ENCODE peak calls at places on chromosomes 1 and 21, in eight cellular contexts. One of them, this sample, is unnamed. For H3K4me1 and H3K36me3, the result is how much of the 10 kb centered on the place peaks cover.

GRCh38 chr1:154328318-154329151 is 3.2 kb downstream of the ATP8B2 start:
- DNase-seq in neuronal stem cell: no peak
- DNase-seq in PC-3: peak
- DNase-seq in CD8-positive, alpha-beta T cell: peak
- DNase-seq in lower lobe of right lung: peak
- DNase-seq in suprapubic skin: peak
- DNase-seq in right atrium auricular region: peak
- DNase-seq in tibial artery: peak
- DNase-seq in this sample: no peak

GRCh38 chr1:178942285-178943218 is 71.7 kb upstream of the ANGPTL1 start:
- DNase-seq in PC-3: no peak
- DNase-seq in neuronal stem cell: no peak
- DNase-seq in suprapubic skin: no peak
- DNase-seq in CD8-positive, alpha-beta T cell: no peak
- DNase-seq in lower lobe of right lung: no peak
- DNase-seq in right atrium auricular region: peak
- DNase-seq in tibial artery: peak
- DNase-seq in this sample: no peak

GRCh38 chr21:46050651-46051378 is 47.1 kb upstream of the COL6A2 start:
- DNase-seq in PC-3: no peak
- DNase-seq in right atrium auricular region: peak
- DNase-seq in suprapubic skin: no peak
- DNase-seq in neuronal stem cell: no peak
- DNase-seq in lower lobe of right lung: peak
- DNase-seq in CD8-positive, alpha-beta T cell: no peak
- DNase-seq in tibial artery: no peak
- DNase-seq in this sample: no peak

GRCh38 chr1:211549092-211549749 is 29.7 kb downstream of the SLC30A1 start:
- DNase-seq in neuronal stem cell: no peak
- DNase-seq in right atrium auricular region: no peak
- DNase-seq in PC-3: no peak
- DNase-seq in tibial artery: peak
- DNase-seq in CD8-positive, alpha-beta T cell: no peak
- DNase-seq in suprapubic skin: peak
- DNase-seq in lower lobe of right lung: no peak
- DNase-seq in this sample: no peak

GRCh38 chr1:87279201-87279860 is 49.3 kb upstream of the LMO4 start:
- DNase-seq in neuronal stem cell: no peak
- DNase-seq in suprapubic skin: no peak
- DNase-seq in CD8-positive, alpha-beta T cell: no peak
- DNase-seq in PC-3: no peak
- DNase-seq in tibial artery: no peak
- DNase-seq in lower lobe of right lung: no peak
- DNase-seq in right atrium auricular region: peak
- DNase-seq in this sample: no peak

GRCh38 chr1:217138839-217139466 is 415.7 kb upstream of the ESRRG start:
- DNase-seq in lower lobe of right lung: no peak
- DNase-seq in CD8-positive, alpha-beta T cell: no peak
- DNase-seq in suprapubic skin: no peak
- DNase-seq in tibial artery: no peak
- DNase-seq in PC-3: no peak
- DNase-seq in right atrium auricular region: no peak
- DNase-seq in neuronal stem cell: peak
- DNase-seq in this sample: no peak

GRCh38 chr1:51518730-51519047 is 377 bp downstream of the EPS15 start:
- DNase-seq in CD8-positive, alpha-beta T cell: peak
- DNase-seq in neuronal stem cell: no peak
- DNase-seq in lower lobe of right lung: peak
- DNase-seq in suprapubic skin: peak
- DNase-seq in right atrium auricular region: no peak
- DNase-seq in PC-3: peak
- DNase-seq in tibial artery: peak
- DNase-seq in this sample: no peak

GRCh38 chr21:44874497-44875331 is 1.2 kb upstream of the PTTG1IP start:
- DNase-seq in lower lobe of right lung: peak
- DNase-seq in tibial artery: peak
- DNase-seq in right atrium auricular region: peak
- DNase-seq in PC-3: peak
- DNase-seq in neuronal stem cell: no peak
- DNase-seq in CD8-positive, alpha-beta T cell: peak
- DNase-seq in suprapubic skin: no peak
- DNase-seq in this sample: no peak

GRCh38 chr1:8472668-8473067 is 154.8 kb downstream of the SLC45A1 start:
- DNase-seq in neuronal stem cell: no peak
- DNase-seq in PC-3: no peak
- DNase-seq in suprapubic skin: no peak
- DNase-seq in CD8-positive, alpha-beta T cell: peak
- DNase-seq in right atrium auricular region: no peak
- DNase-seq in lower lobe of right lung: no peak
- DNase-seq in tibial artery: no peak
- DNase-seq in this sample: no peak

GRCh38 chr1:170273556-170274501 is 128.1 kb downstream of the NTMT2 start:
- DNase-seq in lower lobe of right lung: no peak
- DNase-seq in right atrium auricular region: no peak
- DNase-seq in PC-3: no peak
- DNase-seq in CD8-positive, alpha-beta T cell: no peak
- DNase-seq in tibial artery: peak
- DNase-seq in neuronal stem cell: no peak
- DNase-seq in suprapubic skin: no peak
- DNase-seq in this sample: no peak

GRCh38 chr1:156167536-156167935 is 14.2 kb downstream of the SEMA4A start:
- DNase-seq in neuronal stem cell: no peak
- DNase-seq in PC-3: no peak
- DNase-seq in lower lobe of right lung: peak
- DNase-seq in right atrium auricular region: no peak
- DNase-seq in tibial artery: no peak
- DNase-seq in suprapubic skin: no peak
- DNase-seq in CD8-positive, alpha-beta T cell: no peak
- DNase-seq in this sample: peak

GRCh38 chr1:106747791-106748190 is 308.7 kb upstream of the PRMT6 start:
- DNase-seq in neuronal stem cell: no peak
- DNase-seq in lower lobe of right lung: no peak
- DNase-seq in tibial artery: no peak
- DNase-seq in suprapubic skin: no peak
- DNase-seq in CD8-positive, alpha-beta T cell: no peak
- DNase-seq in right atrium auricular region: no peak
- DNase-seq in PC-3: no peak
- DNase-seq in this sample: no peak

GRCh38 chr1:183030053-183030452 is 6.8 kb downstream of the LAMC1 start:
- DNase-seq in tibial artery: no peak
- DNase-seq in CD8-positive, alpha-beta T cell: no peak
- DNase-seq in PC-3: peak
- DNase-seq in suprapubic skin: no peak
- DNase-seq in right atrium auricular region: no peak
- DNase-seq in neuronal stem cell: no peak
- DNase-seq in lower lobe of right lung: no peak
- DNase-seq in this sample: no peak

GRCh38 chr1:183029591-183030000 is 6.4 kb downstream of the LAMC1 start:
- DNase-seq in neuronal stem cell: no peak
- DNase-seq in lower lobe of right lung: no peak
- DNase-seq in PC-3: peak
- DNase-seq in tibial artery: no peak
- DNase-seq in CD8-positive, alpha-beta T cell: no peak
- DNase-seq in suprapubic skin: no peak
- DNase-seq in right atrium auricular region: no peak
- DNase-seq in this sample: no peak

GRCh38 chr1:183034682-183035081 is 11.5 kb downstream of the LAMC1 start:
- DNase-seq in right atrium auricular region: no peak
- DNase-seq in neuronal stem cell: no peak
- DNase-seq in CD8-positive, alpha-beta T cell: no peak
- DNase-seq in PC-3: no peak
- DNase-seq in tibial artery: no peak
- DNase-seq in suprapubic skin: no peak
- DNase-seq in lower lobe of right lung: no peak
- DNase-seq in this sample: peak

GRCh38 chr1:183033205-183033604 is 10.0 kb downstream of the LAMC1 start:
- DNase-seq in tibial artery: no peak
- DNase-seq in PC-3: peak
- DNase-seq in lower lobe of right lung: no peak
- DNase-seq in neuronal stem cell: no peak
- DNase-seq in right atrium auricular region: no peak
- DNase-seq in CD8-positive, alpha-beta T cell: peak
- DNase-seq in suprapubic skin: no peak
- DNase-seq in this sample: no peak

DNA sequence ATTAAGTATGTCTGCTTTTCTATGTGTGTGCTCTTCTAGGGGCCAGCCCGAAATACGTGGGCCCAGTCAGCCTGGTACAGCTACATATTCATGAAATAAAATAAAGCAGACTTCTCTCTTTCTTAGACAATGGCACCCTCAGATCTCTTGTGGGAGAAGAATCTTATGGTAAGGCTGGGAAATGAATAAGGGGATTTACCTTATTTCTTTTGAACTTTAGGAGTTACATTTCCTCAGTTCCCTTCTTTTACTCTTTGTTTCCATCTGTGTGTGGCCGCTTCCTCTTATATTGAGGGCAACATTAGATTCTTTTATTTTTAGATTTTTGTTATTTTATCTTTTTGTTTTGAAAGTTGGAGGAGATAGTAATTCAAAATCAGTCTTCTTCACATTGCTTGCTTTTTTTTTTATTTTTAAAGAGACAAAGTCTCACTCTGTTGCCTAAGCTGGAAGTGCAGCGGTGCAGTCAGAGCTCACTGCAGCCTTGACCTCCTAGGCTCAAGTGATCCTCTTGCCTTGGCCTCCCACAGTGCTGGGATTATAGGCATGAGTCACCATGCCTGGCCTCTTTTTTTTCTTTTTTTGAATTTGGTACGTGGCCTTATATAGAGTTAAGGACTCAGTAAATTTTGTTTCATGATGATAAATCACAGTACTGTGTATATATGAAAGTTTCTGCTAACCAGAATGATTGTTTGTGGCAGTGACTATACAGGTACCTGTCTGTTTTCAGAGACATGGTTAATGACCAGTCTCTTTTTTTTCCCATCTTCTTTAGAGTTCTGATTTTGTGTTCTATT is 9.1 kb downstream of the LAMC1 start:
- DNase-seq in tibial artery: no peak
- DNase-seq in PC-3: peak
- DNase-seq in suprapubic skin: no peak
- DNase-seq in CD8-positive, alpha-beta T cell: no peak
- DNase-seq in lower lobe of right lung: no peak
- DNase-seq in neuronal stem cell: no peak
- DNase-seq in right atrium auricular region: no peak
- DNase-seq in this sample: no peak
- H3K4me1 ChIP-seq in tibial artery: under half
- H3K4me1 ChIP-seq in PC-3: half or more
- H3K4me1 ChIP-seq in suprapubic skin: under half
- H3K4me1 ChIP-seq in CD8-positive, alpha-beta T cell: under half
- H3K4me1 ChIP-seq in lower lobe of right lung: half or more
- H3K4me1 ChIP-seq in neuronal stem cell: under half
- H3K4me1 ChIP-seq in right atrium auricular region: under half
- H3K4me1 ChIP-seq in this sample: under half

GRCh38 chr1:4176841-4177240 is 276.8 kb upstream of the C1orf174 start:
- DNase-seq in suprapubic skin: peak
- DNase-seq in CD8-positive, alpha-beta T cell: no peak
- DNase-seq in neuronal stem cell: no peak
- DNase-seq in tibial artery: no peak
- DNase-seq in PC-3: no peak
- DNase-seq in lower lobe of right lung: no peak
- DNase-seq in right atrium auricular region: peak
- DNase-seq in this sample: no peak
- H3K4me3 ChIP-seq in suprapubic skin: no peak
- H3K4me3 ChIP-seq in CD8-positive, alpha-beta T cell: no peak
- H3K4me3 ChIP-seq in neuronal stem cell: no peak
- H3K4me3 ChIP-seq in tibial artery: no peak
- H3K4me3 ChIP-seq in PC-3: no peak
- H3K4me3 ChIP-seq in lower lobe of right lung: no peak
- H3K4me3 ChIP-seq in right atrium auricular region: no peak
- H3K4me3 ChIP-seq in this sample: no peak

GRCh38 chr1:150066838-150067183 is 765 bp upstream of the VPS45 start:
- DNase-seq in suprapubic skin: no peak
- DNase-seq in PC-3: no peak
- DNase-seq in CD8-positive, alpha-beta T cell: peak
- DNase-seq in neuronal stem cell: no peak
- DNase-seq in tibial artery: peak
- DNase-seq in lower lobe of right lung: peak
- DNase-seq in right atrium auricular region: no peak
- DNase-seq in this sample: no peak
- H3K36me3 ChIP-seq in suprapubic skin: under half
- H3K36me3 ChIP-seq in PC-3: under half
- H3K36me3 ChIP-seq in CD8-positive, alpha-beta T cell: under half
- H3K36me3 ChIP-seq in neuronal stem cell: under half
- H3K36me3 ChIP-seq in tibial artery: under half
- H3K36me3 ChIP-seq in lower lobe of right lung: under half
- H3K36me3 ChIP-seq in right atrium auricular region: under half
- H3K36me3 ChIP-seq in this sample: under half

DNA sequence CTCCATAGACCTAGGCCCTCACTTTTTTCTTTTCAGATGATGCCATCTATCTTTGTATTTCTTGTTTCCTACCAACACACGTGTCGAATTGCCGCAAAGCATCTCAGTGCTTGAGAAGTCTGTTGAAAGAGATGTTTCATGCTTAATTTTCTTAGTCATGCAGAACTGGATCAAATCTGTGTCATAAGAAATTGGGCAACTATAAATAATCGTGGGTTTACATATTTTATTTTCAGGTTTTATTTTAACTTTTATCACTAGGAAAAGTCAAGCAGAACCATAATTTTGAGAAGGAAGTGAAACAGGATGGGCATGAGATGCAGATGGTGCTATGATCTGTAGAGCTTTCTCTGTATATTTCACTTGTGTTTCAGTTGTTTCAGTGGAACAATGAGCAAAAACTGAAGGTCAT is 199.3 kb downstream of the S1PR1 start:
- DNase-seq in suprapubic skin: no peak
- DNase-seq in right atrium auricular region: no peak
- DNase-seq in PC-3: no peak
- DNase-seq in tibial artery: no peak
- DNase-seq in lower lobe of right lung: no peak
- DNase-seq in neuronal stem cell: no peak
- DNase-seq in CD8-positive, alpha-beta T cell: no peak
- DNase-seq in this sample: no peak
- H3K4me1 ChIP-seq in suprapubic skin: under half
- H3K4me1 ChIP-seq in right atrium auricular region: under half
- H3K4me1 ChIP-seq in PC-3: under half
- H3K4me1 ChIP-seq in tibial artery: under half
- H3K4me1 ChIP-seq in lower lobe of right lung: under half
- H3K4me1 ChIP-seq in neuronal stem cell: under half
- H3K4me1 ChIP-seq in CD8-positive, alpha-beta T cell: under half
- H3K4me1 ChIP-seq in this sample: under half

GRCh38 chr21:29305561-29305960 is 6.8 kb downstream of the BACH1 start:
- DNase-seq in lower lobe of right lung: no peak
- DNase-seq in right atrium auricular region: no peak
- DNase-seq in suprapubic skin: no peak
- DNase-seq in PC-3: no peak
- DNase-seq in neuronal stem cell: no peak
- DNase-seq in CD8-positive, alpha-beta T cell: no peak
- DNase-seq in tibial artery: no peak
- DNase-seq in this sample: no peak
- H3K4me3 ChIP-seq in lower lobe of right lung: no peak
- H3K4me3 ChIP-seq in right atrium auricular region: no peak
- H3K4me3 ChIP-seq in suprapubic skin: no peak
- H3K4me3 ChIP-seq in PC-3: no peak
- H3K4me3 ChIP-seq in neuronal stem cell: no peak
- H3K4me3 ChIP-seq in CD8-positive, alpha-beta T cell: no peak
- H3K4me3 ChIP-seq in tibial artery: no peak
- H3K4me3 ChIP-seq in this sample: no peak

GRCh38 chr1:220139966-220140365 is 46.0 kb downstream of the IARS2 start:
- DNase-seq in right atrium auricular region: no peak
- DNase-seq in CD8-positive, alpha-beta T cell: no peak
- DNase-seq in PC-3: no peak
- DNase-seq in tibial artery: no peak
- DNase-seq in neuronal stem cell: no peak
- DNase-seq in suprapubic skin: no peak
- DNase-seq in lower lobe of right lung: no peak
- DNase-seq in this sample: no peak
- H3K36me3 ChIP-seq in right atrium auricular region: under half
- H3K36me3 ChIP-seq in CD8-positive, alpha-beta T cell: under half
- H3K36me3 ChIP-seq in PC-3: half or more
- H3K36me3 ChIP-seq in tibial artery: under half
- H3K36me3 ChIP-seq in neuronal stem cell: half or more
- H3K36me3 ChIP-seq in suprapubic skin: half or more
- H3K36me3 ChIP-seq in lower lobe of right lung: half or more
- H3K36me3 ChIP-seq in this sample: under half